ENCODE peak calls at places on chromosomes 6 and 20, in ten cellular contexts. One of them, this sample, is unnamed.

GRCh38 chr6:158783851-158784250 is 35.3 kb downstream of the EZR start:
- DNase-seq in effector memory CD4-positive, alpha-beta T cell: no peak
- DNase-seq in activated CD8-positive, alpha-beta memory T cell treated with anti-CD3 and anti-CD28 coated beads for 48 hours: no peak
- DNase-seq in HFFc6: no peak
- DNase-seq in Peyer's patch: peak; percentile 13
- DNase-seq in fibroblast of the aortic adventitia: no peak
- DNase-seq in GM10248: no peak
- DNase-seq in activated naive CD8-positive, alpha-beta T cell treated with anti-CD3 and anti-CD28 coated beads, Interleukin-2, amount 50 U/mL, for 24 hours: no peak
- DNase-seq in Caco-2: no peak
- DNase-seq in activated CD4-positive, alpha-beta T cell treated with anti-CD3 and anti-CD28 coated beads for 24 hours: no peak
- DNase-seq in this sample: no peak

GRCh38 chr6:722608-723007 is 29.7 kb upstream of the EXOC2 start:
- DNase-seq in effector memory CD4-positive, alpha-beta T cell: no peak
- DNase-seq in activated CD8-positive, alpha-beta memory T cell treated with anti-CD3 and anti-CD28 coated beads for 48 hours: no peak
- DNase-seq in GM10248: no peak
- DNase-seq in HFFc6: peak; percentile 11
- DNase-seq in fibroblast of the aortic adventitia: peak; percentile 41
- DNase-seq in activated naive CD8-positive, alpha-beta T cell treated with anti-CD3 and anti-CD28 coated beads, Interleukin-2, amount 50 U/mL, for 24 hours: no peak
- DNase-seq in activated CD4-positive, alpha-beta T cell treated with anti-CD3 and anti-CD28 coated beads for 24 hours: no peak
- DNase-seq in Caco-2: no peak
- DNase-seq in Peyer's patch: no peak
- DNase-seq in this sample: no peak

GRCh38 chr6:168078943-168079405 is at the start of gene FRMD1:
- DNase-seq in GM10248: no peak
- DNase-seq in HFFc6: no peak
- DNase-seq in Caco-2: no peak
- DNase-seq in Peyer's patch: no peak
- DNase-seq in activated CD4-positive, alpha-beta T cell treated with anti-CD3 and anti-CD28 coated beads for 24 hours: no peak
- DNase-seq in fibroblast of the aortic adventitia: no peak
- DNase-seq in activated CD8-positive, alpha-beta memory T cell treated with anti-CD3 and anti-CD28 coated beads for 48 hours: no peak
- DNase-seq in effector memory CD4-positive, alpha-beta T cell: no peak
- DNase-seq in activated naive CD8-positive, alpha-beta T cell treated with anti-CD3 and anti-CD28 coated beads, Interleukin-2, amount 50 U/mL, for 24 hours: no peak
- DNase-seq in this sample: no peak

GRCh38 chr20:36454664-36455427 is 86.5 kb upstream of the MYL9 start:
- DNase-seq in GM10248: no peak
- DNase-seq in Caco-2: peak; percentile 90
- DNase-seq in Peyer's patch: no peak
- DNase-seq in activated CD8-positive, alpha-beta memory T cell treated with anti-CD3 and anti-CD28 coated beads for 48 hours: no peak
- DNase-seq in fibroblast of the aortic adventitia: no peak
- DNase-seq in effector memory CD4-positive, alpha-beta T cell: no peak
- DNase-seq in HFFc6: no peak
- DNase-seq in activated CD4-positive, alpha-beta T cell treated with anti-CD3 and anti-CD28 coated beads for 24 hours: no peak
- DNase-seq in activated naive CD8-positive, alpha-beta T cell treated with anti-CD3 and anti-CD28 coated beads, Interleukin-2, amount 50 U/mL, for 24 hours: no peak
- DNase-seq in this sample: no peak

GRCh38 chr20:63056236-63057132 is 49.7 kb upstream of the BHLHE23 start:
- DNase-seq in activated CD8-positive, alpha-beta memory T cell treated with anti-CD3 and anti-CD28 coated beads for 48 hours: no peak
- DNase-seq in Peyer's patch: no peak
- DNase-seq in activated CD4-positive, alpha-beta T cell treated with anti-CD3 and anti-CD28 coated beads for 24 hours: no peak
- DNase-seq in HFFc6: peak; percentile 22
- DNase-seq in fibroblast of the aortic adventitia: no peak
- DNase-seq in activated naive CD8-positive, alpha-beta T cell treated with anti-CD3 and anti-CD28 coated beads, Interleukin-2, amount 50 U/mL, for 24 hours: peak; percentile 57
- DNase-seq in Caco-2: peak; percentile 91
- DNase-seq in effector memory CD4-positive, alpha-beta T cell: peak; percentile 20
- DNase-seq in GM10248: peak; percentile 78
- DNase-seq in this sample: no peak

GRCh38 chr6:83270971-83271714 is 78.0 kb downstream of the RWDD2A start:
- DNase-seq in effector memory CD4-positive, alpha-beta T cell: no peak
- DNase-seq in Caco-2: no peak
- DNase-seq in activated CD4-positive, alpha-beta T cell treated with anti-CD3 and anti-CD28 coated beads for 24 hours: no peak
- DNase-seq in HFFc6: peak; percentile 89
- DNase-seq in fibroblast of the aortic adventitia: peak; percentile 95
- DNase-seq in activated CD8-positive, alpha-beta memory T cell treated with anti-CD3 and anti-CD28 coated beads for 48 hours: no peak
- DNase-seq in activated naive CD8-positive, alpha-beta T cell treated with anti-CD3 and anti-CD28 coated beads, Interleukin-2, amount 50 U/mL, for 24 hours: no peak
- DNase-seq in Peyer's patch: no peak
- DNase-seq in GM10248: no peak
- DNase-seq in this sample: no peak

GRCh38 chr6:89977808-89978748 is 83.8 kb downstream of the GJA10 start:
- DNase-seq in effector memory CD4-positive, alpha-beta T cell: no peak
- DNase-seq in activated CD4-positive, alpha-beta T cell treated with anti-CD3 and anti-CD28 coated beads for 24 hours: no peak
- DNase-seq in Peyer's patch: no peak
- DNase-seq in activated CD8-positive, alpha-beta memory T cell treated with anti-CD3 and anti-CD28 coated beads for 48 hours: no peak
- DNase-seq in activated naive CD8-positive, alpha-beta T cell treated with anti-CD3 and anti-CD28 coated beads, Interleukin-2, amount 50 U/mL, for 24 hours: no peak
- DNase-seq in GM10248: no peak
- DNase-seq in HFFc6: no peak
- DNase-seq in Caco-2: no peak
- DNase-seq in fibroblast of the aortic adventitia: peak; percentile 37
- DNase-seq in this sample: no peak

GRCh38 chr6:127855542-127856159 is 45.2 kb downstream of the THEMIS start:
- DNase-seq in activated CD8-positive, alpha-beta memory T cell treated with anti-CD3 and anti-CD28 coated beads for 48 hours: no peak
- DNase-seq in Caco-2: peak; percentile 36
- DNase-seq in activated naive CD8-positive, alpha-beta T cell treated with anti-CD3 and anti-CD28 coated beads, Interleukin-2, amount 50 U/mL, for 24 hours: peak; percentile 33
- DNase-seq in activated CD4-positive, alpha-beta T cell treated with anti-CD3 and anti-CD28 coated beads for 24 hours: peak; percentile 38
- DNase-seq in HFFc6: no peak
- DNase-seq in fibroblast of the aortic adventitia: peak; percentile 64
- DNase-seq in Peyer's patch: no peak
- DNase-seq in effector memory CD4-positive, alpha-beta T cell: peak; percentile 26
- DNase-seq in GM10248: no peak
- DNase-seq in this sample: peak; percentile 22

GRCh38 chr20:22807646-22808045 is 223.3 kb upstream of the FOXA2 start:
- DNase-seq in Caco-2: peak; percentile 44
- DNase-seq in effector memory CD4-positive, alpha-beta T cell: no peak
- DNase-seq in GM10248: no peak
- DNase-seq in fibroblast of the aortic adventitia: no peak
- DNase-seq in Peyer's patch: no peak
- DNase-seq in activated CD8-positive, alpha-beta memory T cell treated with anti-CD3 and anti-CD28 coated beads for 48 hours: no peak
- DNase-seq in activated CD4-positive, alpha-beta T cell treated with anti-CD3 and anti-CD28 coated beads for 24 hours: no peak
- DNase-seq in activated naive CD8-positive, alpha-beta T cell treated with anti-CD3 and anti-CD28 coated beads, Interleukin-2, amount 50 U/mL, for 24 hours: no peak
- DNase-seq in HFFc6: no peak
- DNase-seq in this sample: no peak

GRCh38 chr20:51378171-51378928 is 164.2 kb downstream of the NFATC2 start:
- DNase-seq in activated naive CD8-positive, alpha-beta T cell treated with anti-CD3 and anti-CD28 coated beads, Interleukin-2, amount 50 U/mL, for 24 hours: no peak
- DNase-seq in effector memory CD4-positive, alpha-beta T cell: no peak
- DNase-seq in activated CD4-positive, alpha-beta T cell treated with anti-CD3 and anti-CD28 coated beads for 24 hours: no peak
- DNase-seq in Peyer's patch: no peak
- DNase-seq in HFFc6: no peak
- DNase-seq in fibroblast of the aortic adventitia: no peak
- DNase-seq in activated CD8-positive, alpha-beta memory T cell treated with anti-CD3 and anti-CD28 coated beads for 48 hours: no peak
- DNase-seq in GM10248: no peak
- DNase-seq in Caco-2: peak; percentile 45
- DNase-seq in this sample: no peak

GRCh38 chr6:139187489-139187888 is 52.6 kb downstream of the HECA start:
- DNase-seq in activated naive CD8-positive, alpha-beta T cell treated with anti-CD3 and anti-CD28 coated beads, Interleukin-2, amount 50 U/mL, for 24 hours: no peak
- DNase-seq in activated CD8-positive, alpha-beta memory T cell treated with anti-CD3 and anti-CD28 coated beads for 48 hours: no peak
- DNase-seq in GM10248: no peak
- DNase-seq in activated CD4-positive, alpha-beta T cell treated with anti-CD3 and anti-CD28 coated beads for 24 hours: no peak
- DNase-seq in HFFc6: no peak
- DNase-seq in effector memory CD4-positive, alpha-beta T cell: no peak
- DNase-seq in Peyer's patch: no peak
- DNase-seq in fibroblast of the aortic adventitia: no peak
- DNase-seq in Caco-2: no peak
- DNase-seq in this sample: no peak

GRCh38 chr6:44925100-44925739 is 402.9 kb upstream of the RUNX2 start:
- DNase-seq in Peyer's patch: no peak
- DNase-seq in activated CD8-positive, alpha-beta memory T cell treated with anti-CD3 and anti-CD28 coated beads for 48 hours: no peak
- DNase-seq in activated naive CD8-positive, alpha-beta T cell treated with anti-CD3 and anti-CD28 coated beads, Interleukin-2, amount 50 U/mL, for 24 hours: no peak
- DNase-seq in Caco-2: peak; percentile 7
- DNase-seq in fibroblast of the aortic adventitia: peak; percentile 23
- DNase-seq in HFFc6: peak; percentile 16
- DNase-seq in activated CD4-positive, alpha-beta T cell treated with anti-CD3 and anti-CD28 coated beads for 24 hours: no peak
- DNase-seq in GM10248: peak; percentile 15
- DNase-seq in effector memory CD4-positive, alpha-beta T cell: peak; percentile 47
- DNase-seq in this sample: no peak

GRCh38 chr6:75284285-75285155 is at the start of gene TMEM30A:
- DNase-seq in activated naive CD8-positive, alpha-beta T cell treated with anti-CD3 and anti-CD28 coated beads, Interleukin-2, amount 50 U/mL, for 24 hours: peak; percentile 95
- DNase-seq in activated CD4-positive, alpha-beta T cell treated with anti-CD3 and anti-CD28 coated beads for 24 hours: peak; percentile 91
- DNase-seq in effector memory CD4-positive, alpha-beta T cell: peak; percentile 96
- DNase-seq in activated CD8-positive, alpha-beta memory T cell treated with anti-CD3 and anti-CD28 coated beads for 48 hours: peak; percentile 70
- DNase-seq in Caco-2: peak; percentile 97
- DNase-seq in Peyer's patch: peak; percentile 92
- DNase-seq in HFFc6: peak; percentile 99
- DNase-seq in fibroblast of the aortic adventitia: peak; percentile 99
- DNase-seq in GM10248: peak; percentile 94
- DNase-seq in this sample: peak; percentile 93

GRCh38 chr6:156174026-156174880 is 602.9 kb upstream of the ARID1B start:
- DNase-seq in Peyer's patch: no peak
- DNase-seq in HFFc6: no peak
- DNase-seq in GM10248: no peak
- DNase-seq in activated naive CD8-positive, alpha-beta T cell treated with anti-CD3 and anti-CD28 coated beads, Interleukin-2, amount 50 U/mL, for 24 hours: no peak
- DNase-seq in Caco-2: no peak
- DNase-seq in effector memory CD4-positive, alpha-beta T cell: no peak
- DNase-seq in fibroblast of the aortic adventitia: no peak
- DNase-seq in activated CD4-positive, alpha-beta T cell treated with anti-CD3 and anti-CD28 coated beads for 24 hours: no peak
- DNase-seq in activated CD8-positive, alpha-beta memory T cell treated with anti-CD3 and anti-CD28 coated beads for 48 hours: no peak
- DNase-seq in this sample: peak; percentile 11

This sample was measured in stimulated activated CD8-positive, alpha-beta memory T cell treated with anti-CD3 and anti-CD28 coated beads, Interleukin-4, amount 100 ng/mL, for 24 hours.